ENCODE peak calls at places on chromosomes 16 and 17, in five cellular contexts. One of them, this sample, is unnamed. For H3K4me1 and H3K36me3, the result is how much of the 10 kb centered on the place peaks cover.

GRCh38 chr16:3165111-3165822 is 22.7 kb upstream of the OR1F1 start:
- DNase-seq in astrocyte: no peak
- DNase-seq in GM23248: no peak
- DNase-seq in fibroblast of lung: no peak
- DNase-seq in neural progenitor cell: no peak
- DNase-seq in this sample: no peak

GRCh38 chr16:49492090-49492801 is 118.6 kb downstream of the C16orf78 start:
- DNase-seq in neural progenitor cell: peak
- DNase-seq in astrocyte: no peak
- DNase-seq in GM23248: peak
- DNase-seq in fibroblast of lung: no peak
- DNase-seq in this sample: no peak

GRCh38 chr16:81739503-81739902 is 39.6 kb upstream of the PLCG2 start:
- DNase-seq in neural progenitor cell: no peak
- DNase-seq in astrocyte: no peak
- DNase-seq in fibroblast of lung: no peak
- DNase-seq in GM23248: no peak
- DNase-seq in this sample: no peak

GRCh38 chr17:72984925-72985322 is 107.6 kb downstream of the SLC39A11 start:
- DNase-seq in astrocyte: peak
- DNase-seq in neural progenitor cell: no peak
- DNase-seq in GM23248: no peak
- DNase-seq in fibroblast of lung: no peak
- DNase-seq in this sample: no peak

GRCh38 chr17:81256616-81257015 is 17.5 kb downstream of the NDUFAF8 start:
- DNase-seq in fibroblast of lung: peak
- DNase-seq in neural progenitor cell: no peak
- DNase-seq in astrocyte: peak
- DNase-seq in GM23248: peak
- DNase-seq in this sample: no peak

GRCh38 chr16:19179890-19180490 is 11.9 kb downstream of the SYT17 start:
- DNase-seq in astrocyte: no peak
- DNase-seq in fibroblast of lung: peak
- DNase-seq in neural progenitor cell: peak
- DNase-seq in GM23248: peak
- DNase-seq in this sample: peak

GRCh38 chr17:33401253-33401652 is 108.2 kb upstream of the ASIC2 start:
- DNase-seq in fibroblast of lung: no peak
- DNase-seq in astrocyte: no peak
- DNase-seq in GM23248: no peak
- DNase-seq in neural progenitor cell: no peak
- DNase-seq in this sample: no peak

GRCh38 chr16:522320-523096 is 5.0 kb upstream of the CAPN15 start:
- DNase-seq in astrocyte: no peak
- DNase-seq in GM23248: no peak
- DNase-seq in fibroblast of lung: no peak
- DNase-seq in neural progenitor cell: no peak
- DNase-seq in this sample: no peak

GRCh38 chr16:49048557-49048956 is 233.1 kb downstream of the CBLN1 start:
- DNase-seq in astrocyte: peak
- DNase-seq in GM23248: peak
- DNase-seq in fibroblast of lung: no peak
- DNase-seq in neural progenitor cell: no peak
- DNase-seq in this sample: no peak

GRCh38 chr16:58727796-58728568 is 6.1 kb downstream of the GOT2 start:
- DNase-seq in astrocyte: no peak
- DNase-seq in GM23248: no peak
- DNase-seq in fibroblast of lung: no peak
- DNase-seq in neural progenitor cell: no peak
- DNase-seq in this sample: no peak

GRCh38 chr17:38465420-38466345 is 37.4 kb downstream of the ARHGAP23 start:
- DNase-seq in fibroblast of lung: no peak
- DNase-seq in GM23248: peak
- DNase-seq in neural progenitor cell: no peak
- DNase-seq in astrocyte: no peak
- DNase-seq in this sample: no peak

GRCh38 chr16:23403547-23403946 is 49.4 kb downstream of the COG7 start:
- DNase-seq in GM23248: no peak
- DNase-seq in fibroblast of lung: peak
- DNase-seq in neural progenitor cell: no peak
- DNase-seq in astrocyte: no peak
- DNase-seq in this sample: no peak

GRCh38 chr17:77465358-77466041 is 324.7 kb downstream of the SEC14L1 start:
- DNase-seq in neural progenitor cell: peak
- DNase-seq in fibroblast of lung: peak
- DNase-seq in GM23248: peak
- DNase-seq in astrocyte: peak
- DNase-seq in this sample: peak

GRCh38 chr16:66617010-66617434 is 12.5 kb downstream of the CMTM3 start:
- DNase-seq in astrocyte: peak
- DNase-seq in fibroblast of lung: no peak
- DNase-seq in GM23248: no peak
- DNase-seq in neural progenitor cell: no peak
- DNase-seq in this sample: no peak

GRCh38 chr17:30237296-30238002 is 2.0 kb upstream of the SLC6A4 start:
- DNase-seq in neural progenitor cell: peak
- DNase-seq in fibroblast of lung: no peak
- DNase-seq in GM23248: peak
- DNase-seq in astrocyte: no peak
- DNase-seq in this sample: no peak

GRCh38 chr17:39928868-39929651 is 1.5 kb downstream of the LRRC3C start:
- DNase-seq in neural progenitor cell: no peak
- DNase-seq in GM23248: peak
- DNase-seq in fibroblast of lung: peak
- DNase-seq in astrocyte: peak
- DNase-seq in this sample: no peak

GRCh38 chr17:13435230-13435629 is 166.5 kb downstream of the HS3ST3A1 start:
- DNase-seq in neural progenitor cell: no peak
- DNase-seq in fibroblast of lung: no peak
- DNase-seq in GM23248: no peak
- DNase-seq in astrocyte: no peak
- DNase-seq in this sample: no peak

GRCh38 chr17:81929253-81930141 is 2.0 kb upstream of the MAFG start:
- DNase-seq in GM23248: no peak
- DNase-seq in fibroblast of lung: no peak
- DNase-seq in astrocyte: no peak
- DNase-seq in neural progenitor cell: no peak
- DNase-seq in this sample: no peak

GRCh38 chr17:3534881-3535252 is 22.7 kb downstream of the TRPV3 start:
- DNase-seq in astrocyte: no peak
- DNase-seq in neural progenitor cell: peak
- DNase-seq in GM23248: peak
- DNase-seq in fibroblast of lung: peak
- DNase-seq in this sample: no peak

GRCh38 chr17:6936370-6937028 is 59.4 kb upstream of the ALOX12 start:
- DNase-seq in GM23248: peak
- DNase-seq in fibroblast of lung: peak
- DNase-seq in astrocyte: peak
- DNase-seq in neural progenitor cell: no peak
- DNase-seq in this sample: no peak

GRCh38 chr17:60059082-60059481 is 19.6 kb downstream of the HEATR6 start:
- DNase-seq in GM23248: no peak
- DNase-seq in astrocyte: no peak
- DNase-seq in fibroblast of lung: no peak
- DNase-seq in neural progenitor cell: no peak
- DNase-seq in this sample: no peak

GRCh38 chr16:30378236-30379164 is 3.9 kb downstream of the SEPTIN1 start:
- DNase-seq in GM23248: peak
- DNase-seq in fibroblast of lung: peak
- DNase-seq in astrocyte: peak
- DNase-seq in neural progenitor cell: peak
- DNase-seq in this sample: peak
- H3K4me1 ChIP-seq in GM23248: under half
- H3K4me1 ChIP-seq in fibroblast of lung: under half
- H3K4me1 ChIP-seq in astrocyte: under half
- H3K4me1 ChIP-seq in neural progenitor cell: under half
- H3K4me1 ChIP-seq in this sample: half or more

GRCh38 chr16:11585460-11586374 is 1.0 kb downstream of the LITAF start:
- DNase-seq in astrocyte: no peak
- DNase-seq in fibroblast of lung: peak
- DNase-seq in neural progenitor cell: no peak
- DNase-seq in GM23248: peak
- DNase-seq in this sample: no peak
- H3K9ac ChIP-seq in astrocyte: peak
- H3K9ac ChIP-seq in fibroblast of lung: peak
- H3K9ac ChIP-seq in neural progenitor cell: no peak
- H3K9ac ChIP-seq in GM23248: peak
- H3K9ac ChIP-seq in this sample: peak

DNA sequence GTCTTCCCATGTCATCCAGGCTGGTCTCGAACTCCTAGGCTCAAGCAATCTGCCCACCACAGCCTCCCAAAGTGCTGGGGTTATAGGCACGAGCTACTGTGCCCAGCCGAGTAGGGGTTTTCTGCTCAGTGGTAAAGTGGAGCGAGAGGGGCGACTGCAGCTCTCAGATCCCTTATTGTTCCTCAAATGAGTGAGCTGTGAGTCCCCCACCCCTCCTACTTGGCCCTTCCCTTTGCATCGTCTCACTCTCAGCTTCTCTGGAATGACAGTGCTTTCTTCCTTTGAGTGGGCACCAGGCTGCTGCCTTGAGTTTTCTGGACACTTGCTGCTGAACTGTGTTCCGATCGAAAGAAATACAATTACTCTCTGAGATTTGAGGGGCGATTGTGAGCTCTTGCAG is 63.5 kb downstream of the MSI2 start:
- DNase-seq in GM23248: no peak
- DNase-seq in neural progenitor cell: no peak
- DNase-seq in astrocyte: no peak
- DNase-seq in fibroblast of lung: no peak
- DNase-seq in this sample: no peak
- H3K36me3 ChIP-seq in GM23248: under half
- H3K36me3 ChIP-seq in neural progenitor cell: under half
- H3K36me3 ChIP-seq in astrocyte: under half
- H3K36me3 ChIP-seq in fibroblast of lung: under half
- H3K36me3 ChIP-seq in this sample: half or more

GRCh38 chr16:31029272-31029671 is 4.1 kb upstream of the STX4 start:
- DNase-seq in neural progenitor cell: no peak
- DNase-seq in GM23248: no peak
- DNase-seq in fibroblast of lung: no peak
- DNase-seq in astrocyte: no peak
- DNase-seq in this sample: no peak

GRCh38 chr16:31032736-31033708 is at the start of gene STX4:
- DNase-seq in astrocyte: peak
- DNase-seq in fibroblast of lung: peak
- DNase-seq in neural progenitor cell: peak
- DNase-seq in GM23248: peak
- DNase-seq in this sample: peak

GRCh38 chr16:31038993-31039392 is 5.6 kb downstream of the STX4 start:
- DNase-seq in GM23248: no peak
- DNase-seq in fibroblast of lung: no peak
- DNase-seq in neural progenitor cell: no peak
- DNase-seq in astrocyte: no peak
- DNase-seq in this sample: no peak

DNA sequence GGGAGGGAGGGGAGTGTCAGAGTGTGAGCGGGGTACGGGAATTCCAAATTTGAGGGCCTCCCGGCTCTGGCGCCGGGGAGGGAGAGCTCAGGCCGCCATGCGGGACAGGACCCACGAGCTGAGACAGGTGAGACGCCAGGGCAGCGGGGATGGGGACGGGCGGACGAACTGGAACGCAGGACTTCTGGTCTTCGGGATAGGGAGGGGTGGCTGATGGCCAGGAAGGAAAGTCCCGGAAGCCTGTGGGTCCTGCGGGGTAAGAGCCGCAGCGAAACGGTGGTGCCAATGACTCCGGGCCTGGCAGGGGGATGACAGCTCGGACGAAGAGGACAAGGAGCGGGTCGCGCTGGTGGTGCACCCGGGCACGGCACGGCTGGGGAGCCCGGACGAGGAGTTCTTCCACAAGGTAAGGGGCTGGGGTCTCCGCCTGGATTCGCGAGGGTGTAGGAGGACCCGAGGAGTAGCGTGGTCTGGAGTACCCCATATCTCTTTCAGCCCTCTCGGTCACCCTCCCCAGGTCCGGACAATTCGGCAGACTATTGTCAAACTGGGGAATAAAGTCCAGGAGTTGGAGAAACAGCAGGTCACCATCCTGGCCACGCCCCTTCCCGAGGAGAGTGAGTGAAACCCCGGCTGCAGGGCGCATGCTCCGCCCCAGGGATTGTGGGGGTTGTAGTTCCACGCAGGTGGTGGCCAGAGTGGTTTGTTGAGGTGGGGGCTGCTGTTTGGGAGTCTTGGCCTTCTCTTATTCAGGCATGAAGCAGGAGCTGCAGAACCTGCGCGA is 543 bp downstream of the STX4 start:
- DNase-seq in neural progenitor cell: peak
- DNase-seq in GM23248: peak
- DNase-seq in astrocyte: peak
- DNase-seq in fibroblast of lung: peak
- DNase-seq in this sample: peak
- H3K4me1 ChIP-seq in neural progenitor cell: under half
- H3K4me1 ChIP-seq in GM23248: under half
- H3K4me1 ChIP-seq in astrocyte: under half
- H3K4me1 ChIP-seq in fibroblast of lung: under half
- H3K4me1 ChIP-seq in this sample: under half

This sample was measured in DND-41.